ENCODE peak calls at places on chromosomes 1 and 21, in nine cellular contexts. One of them, this sample, is unnamed.

GRCh38 chr1:19385869-19386591 is 73.9 kb downstream of the SLC66A1 start:
- DNase-seq in RWPE1: no peak
- DNase-seq in uterus: peak
- DNase-seq in NCI-H1417: no peak
- DNase-seq in NCI-H510A treated with DMSO at 0.1 percent for 48 hours: no peak
- DNase-seq in IMR-90: peak
- DNase-seq in tibial nerve: peak
- DNase-seq in Right ventricle myocardium superior: peak
- DNase-seq in left lobe of liver: peak
- DNase-seq in this sample: no peak

GRCh38 chr1:19036049-19036546 is 79.6 kb upstream of the IFFO2 start:
- DNase-seq in RWPE1: no peak
- DNase-seq in left lobe of liver: peak
- DNase-seq in NCI-H510A treated with DMSO at 0.1 percent for 48 hours: no peak
- DNase-seq in uterus: no peak
- DNase-seq in NCI-H1417: peak
- DNase-seq in Right ventricle myocardium superior: no peak
- DNase-seq in IMR-90: no peak
- DNase-seq in tibial nerve: no peak
- DNase-seq in this sample: no peak

GRCh38 chr1:105138445-105138821 is 1388.7 kb downstream of the AMY1C start:
- DNase-seq in Right ventricle myocardium superior: peak
- DNase-seq in tibial nerve: no peak
- DNase-seq in left lobe of liver: no peak
- DNase-seq in IMR-90: no peak
- DNase-seq in NCI-H1417: no peak
- DNase-seq in RWPE1: no peak
- DNase-seq in uterus: no peak
- DNase-seq in NCI-H510A treated with DMSO at 0.1 percent for 48 hours: peak
- DNase-seq in this sample: no peak

GRCh38 chr1:246157516-246157915 is 349.6 kb downstream of the SMYD3 start:
- DNase-seq in tibial nerve: no peak
- DNase-seq in NCI-H1417: peak
- DNase-seq in RWPE1: no peak
- DNase-seq in NCI-H510A treated with DMSO at 0.1 percent for 48 hours: no peak
- DNase-seq in left lobe of liver: no peak
- DNase-seq in uterus: no peak
- DNase-seq in Right ventricle myocardium superior: no peak
- DNase-seq in IMR-90: no peak
- DNase-seq in this sample: no peak

GRCh38 chr1:39648496-39648895 is 9.1 kb upstream of the HEYL start:
- DNase-seq in tibial nerve: no peak
- DNase-seq in NCI-H1417: no peak
- DNase-seq in uterus: peak
- DNase-seq in RWPE1: no peak
- DNase-seq in IMR-90: no peak
- DNase-seq in Right ventricle myocardium superior: no peak
- DNase-seq in left lobe of liver: no peak
- DNase-seq in NCI-H510A treated with DMSO at 0.1 percent for 48 hours: no peak
- DNase-seq in this sample: no peak

GRCh38 chr1:204285438-204286322 is 71.9 kb upstream of the GOLT1A start:
- DNase-seq in NCI-H1417: peak
- DNase-seq in NCI-H510A treated with DMSO at 0.1 percent for 48 hours: peak
- DNase-seq in left lobe of liver: no peak
- DNase-seq in RWPE1: no peak
- DNase-seq in Right ventricle myocardium superior: no peak
- DNase-seq in uterus: no peak
- DNase-seq in tibial nerve: no peak
- DNase-seq in IMR-90: no peak
- DNase-seq in this sample: no peak

GRCh38 chr1:100627018-100627716 is 89.2 kb downstream of the GPR88 start:
- DNase-seq in NCI-H510A treated with DMSO at 0.1 percent for 48 hours: no peak
- DNase-seq in NCI-H1417: no peak
- DNase-seq in RWPE1: no peak
- DNase-seq in uterus: no peak
- DNase-seq in IMR-90: peak
- DNase-seq in Right ventricle myocardium superior: no peak
- DNase-seq in tibial nerve: no peak
- DNase-seq in left lobe of liver: no peak
- DNase-seq in this sample: peak

GRCh38 chr1:14613915-14614314 is 15.4 kb downstream of the KAZN start:
- DNase-seq in NCI-H510A treated with DMSO at 0.1 percent for 48 hours: no peak
- DNase-seq in NCI-H1417: no peak
- DNase-seq in uterus: no peak
- DNase-seq in left lobe of liver: no peak
- DNase-seq in tibial nerve: no peak
- DNase-seq in RWPE1: no peak
- DNase-seq in Right ventricle myocardium superior: no peak
- DNase-seq in IMR-90: no peak
- DNase-seq in this sample: no peak

GRCh38 chr1:41633764-41634163 is 149.3 kb upstream of the EDN2 start:
- DNase-seq in NCI-H510A treated with DMSO at 0.1 percent for 48 hours: no peak
- DNase-seq in IMR-90: peak
- DNase-seq in Right ventricle myocardium superior: no peak
- DNase-seq in RWPE1: no peak
- DNase-seq in left lobe of liver: no peak
- DNase-seq in uterus: no peak
- DNase-seq in tibial nerve: no peak
- DNase-seq in NCI-H1417: no peak
- DNase-seq in this sample: no peak

GRCh38 chr1:198556969-198557368 is 16.5 kb upstream of the ATP6V1G3 start:
- DNase-seq in RWPE1: no peak
- DNase-seq in uterus: peak
- DNase-seq in left lobe of liver: no peak
- DNase-seq in NCI-H1417: no peak
- DNase-seq in NCI-H510A treated with DMSO at 0.1 percent for 48 hours: no peak
- DNase-seq in Right ventricle myocardium superior: peak
- DNase-seq in tibial nerve: no peak
- DNase-seq in IMR-90: no peak
- DNase-seq in this sample: peak

GRCh38 chr1:85581138-85581801 is 709 bp downstream of the CCN1 start:
- DNase-seq in RWPE1: peak
- DNase-seq in NCI-H510A treated with DMSO at 0.1 percent for 48 hours: peak
- DNase-seq in Right ventricle myocardium superior: peak
- DNase-seq in tibial nerve: peak
- DNase-seq in uterus: peak
- DNase-seq in NCI-H1417: peak
- DNase-seq in IMR-90: peak
- DNase-seq in left lobe of liver: peak
- DNase-seq in this sample: no peak

GRCh38 chr1:53642215-53642555 is 96.8 kb downstream of the GLIS1 start:
- DNase-seq in Right ventricle myocardium superior: no peak
- DNase-seq in IMR-90: no peak
- DNase-seq in RWPE1: no peak
- DNase-seq in tibial nerve: no peak
- DNase-seq in left lobe of liver: no peak
- DNase-seq in NCI-H1417: no peak
- DNase-seq in uterus: peak
- DNase-seq in NCI-H510A treated with DMSO at 0.1 percent for 48 hours: no peak
- DNase-seq in this sample: no peak

GRCh38 chr1:248730507-248731335 is 24.8 kb downstream of the LYPD8 start:
- DNase-seq in NCI-H1417: peak
- DNase-seq in left lobe of liver: no peak
- DNase-seq in uterus: no peak
- DNase-seq in IMR-90: no peak
- DNase-seq in NCI-H510A treated with DMSO at 0.1 percent for 48 hours: no peak
- DNase-seq in tibial nerve: no peak
- DNase-seq in Right ventricle myocardium superior: no peak
- DNase-seq in RWPE1: no peak
- DNase-seq in this sample: no peak

GRCh38 chr1:162292422-162292849 is 84.2 kb downstream of the SPATA46 start:
- DNase-seq in NCI-H510A treated with DMSO at 0.1 percent for 48 hours: no peak
- DNase-seq in RWPE1: peak
- DNase-seq in Right ventricle myocardium superior: no peak
- DNase-seq in tibial nerve: no peak
- DNase-seq in NCI-H1417: no peak
- DNase-seq in uterus: no peak
- DNase-seq in IMR-90: peak
- DNase-seq in left lobe of liver: no peak
- DNase-seq in this sample: no peak

GRCh38 chr1:64006276-64007051 is 197.0 kb upstream of the UBE2U start:
- DNase-seq in IMR-90: peak
- DNase-seq in left lobe of liver: no peak
- DNase-seq in tibial nerve: no peak
- DNase-seq in uterus: no peak
- DNase-seq in RWPE1: peak
- DNase-seq in Right ventricle myocardium superior: no peak
- DNase-seq in NCI-H510A treated with DMSO at 0.1 percent for 48 hours: peak
- DNase-seq in NCI-H1417: no peak
- DNase-seq in this sample: no peak

GRCh38 chr1:106584663-106585062 is 471.8 kb upstream of the PRMT6 start:
- DNase-seq in IMR-90: no peak
- DNase-seq in left lobe of liver: peak
- DNase-seq in NCI-H510A treated with DMSO at 0.1 percent for 48 hours: no peak
- DNase-seq in Right ventricle myocardium superior: no peak
- DNase-seq in uterus: no peak
- DNase-seq in RWPE1: no peak
- DNase-seq in NCI-H1417: no peak
- DNase-seq in tibial nerve: no peak
- DNase-seq in this sample: no peak

GRCh38 chr1:1997561-1997960 is 6.0 kb downstream of the CFAP74 start:
- DNase-seq in Right ventricle myocardium superior: no peak
- DNase-seq in uterus: no peak
- DNase-seq in left lobe of liver: no peak
- DNase-seq in IMR-90: no peak
- DNase-seq in tibial nerve: no peak
- DNase-seq in NCI-H510A treated with DMSO at 0.1 percent for 48 hours: no peak
- DNase-seq in NCI-H1417: no peak
- DNase-seq in RWPE1: no peak
- DNase-seq in this sample: no peak

GRCh38 chr21:16181024-16181423 is 451.2 kb downstream of the USP25 start:
- DNase-seq in tibial nerve: no peak
- DNase-seq in RWPE1: no peak
- DNase-seq in NCI-H510A treated with DMSO at 0.1 percent for 48 hours: no peak
- DNase-seq in Right ventricle myocardium superior: no peak
- DNase-seq in IMR-90: no peak
- DNase-seq in NCI-H1417: no peak
- DNase-seq in left lobe of liver: no peak
- DNase-seq in uterus: peak
- DNase-seq in this sample: no peak

GRCh38 chr1:101075926-101076325 is 50.3 kb upstream of the DPH5 start:
- DNase-seq in tibial nerve: no peak
- DNase-seq in IMR-90: no peak
- DNase-seq in uterus: no peak
- DNase-seq in RWPE1: peak
- DNase-seq in left lobe of liver: no peak
- DNase-seq in Right ventricle myocardium superior: no peak
- DNase-seq in NCI-H1417: no peak
- DNase-seq in NCI-H510A treated with DMSO at 0.1 percent for 48 hours: no peak
- DNase-seq in this sample: no peak